ENCODE peak calls at places on chromosomes 7 and 10, in eight cellular contexts. J, W, O, F, E, V, Y and R are unnamed samples.

GRCh38 chr7:51070163-51070562 is 246.4 kb downstream of the COBL start:
- DNase-seq in Y (no peak), J (no peak), W (no peak), O (no peak), F (peak; percentile 58), E (no peak), V (peak; percentile 68), R (no peak)

GRCh38 chr10:102198027-102198426 is 28.1 kb upstream of the ELOVL3 start:
- DNase-seq in O (no peak), E (peak; percentile 12), J (no peak), Y (no peak), W (no peak), V (no peak), F (no peak), R (no peak)

GRCh38 chr7:12641196-12641595 is 46.2 kb upstream of the ARL4A start:
- DNase-seq in O (no peak), F (no peak), E (no peak), V (no peak), J (no peak), W (no peak), Y (no peak), R (no peak)

GRCh38 chr10:86899670-86900276 is 57.6 kb downstream of the MMRN2 start:
- DNase-seq in J (peak; percentile 13), Y (peak; percentile 53), W (peak; percentile 72), V (peak; percentile 84), F (peak; percentile 64), O (peak; percentile 12), E (peak; percentile 73), R (peak; percentile 66)

GRCh38 chr10:52491246-52492000 is 177.3 kb downstream of the DKK1 start:
- DNase-seq in W (no peak), O (no peak), V (no peak), E (no peak), Y (no peak), F (peak; percentile 52), J (no peak), R (no peak)

GRCh38 chr7:157384301-157384700 is 47.5 kb downstream of the DNAJB6 start:
- DNase-seq in J (no peak), E (peak; percentile 30), O (no peak), V (no peak), F (no peak), W (no peak), Y (no peak), R (no peak)

GRCh38 chr7:29039747-29040569 is 81.8 kb upstream of the TRIL start:
- DNase-seq in J (no peak), Y (no peak), F (no peak), E (no peak), O (no peak), W (no peak), V (peak; percentile 50), R (no peak)

GRCh38 chr7:133253522-133253882 is 624 bp downstream of the EXOC4 start:
- DNase-seq in V (peak; percentile 44), J (no peak), E (no peak), F (no peak), O (no peak), W (no peak), Y (no peak), R (peak; percentile 17)

GRCh38 chr7:53521638-53522184 is 486.3 kb downstream of the POM121L12 start:
- DNase-seq in E (peak; percentile 25), W (no peak), F (no peak), Y (no peak), O (no peak), J (no peak), V (no peak), R (no peak)

GRCh38 chr7:4549681-4550080 is 132.4 kb upstream of the FOXK1 start:
- DNase-seq in O (peak; percentile 12), J (no peak), F (no peak), W (no peak), V (no peak), E (no peak), Y (no peak), R (no peak)

GRCh38 chr7:35630024-35630423 is 64.9 kb downstream of the HERPUD2 start:
- DNase-seq in Y (no peak), V (no peak), O (no peak), E (no peak), F (no peak), W (no peak), J (no peak), R (peak; percentile 13)

GRCh38 chr10:29610876-29611647 is 23.7 kb downstream of the SVIL start:
- DNase-seq in J (no peak), E (no peak), O (no peak), Y (no peak), V (no peak), F (no peak), W (no peak), R (no peak)